ENCODE peak calls at places on chromosomes 11 and 22, in eight cellular contexts. C, Z, R, M, U, W, G and X are unnamed samples.

GRCh38 chr11:113283881-113284280 is 30.5 kb upstream of the TTC12 start:
- DNase-seq in W (no peak), C (no peak), M (no peak), R (no peak), U (no peak), Z (no peak), G (no peak), X (no peak)

GRCh38 chr11:94201004-94201465 is 72.4 kb downstream of the PANX1 start:
- DNase-seq in G (no peak), R (no peak), W (no peak), M (no peak), Z (peak; percentile 58), C (peak; percentile 92), U (no peak), X (no peak)

GRCh38 chr11:123145220-123145619 is 49.8 kb downstream of the CLMP start:
- DNase-seq in M (peak; percentile 94), U (no peak), G (peak; percentile 66), W (no peak), R (no peak), Z (peak; percentile 92), C (peak; percentile 98), X (no peak)

GRCh38 chr11:57938351-57938750 is 85.3 kb upstream of the OR9Q1 start:
- DNase-seq in C (no peak), W (no peak), G (no peak), R (no peak), U (no peak), Z (no peak), M (no peak), X (no peak)

GRCh38 chr22:33438273-33438672 is 380.1 kb upstream of the SYN3 start:
- DNase-seq in W (no peak), U (no peak), R (no peak), C (peak; percentile 90), Z (peak; percentile 72), M (peak; percentile 78), G (no peak), X (no peak)

GRCh38 chr11:94536386-94536785 is 7.3 kb upstream of the FUT4 start:
- DNase-seq in U (no peak), M (no peak), R (no peak), C (no peak), G (no peak), W (no peak), Z (no peak), X (no peak)

GRCh38 chr11:130163346-130164220 is 4.0 kb downstream of the ST14 start:
- DNase-seq in G (no peak), U (peak; percentile 70), W (no peak), C (no peak), R (no peak), Z (no peak), M (no peak), X (no peak)

GRCh38 chr11:118198370-118198769 is 21.9 kb upstream of the SCN2B start:
- DNase-seq in R (peak; percentile 87), M (peak; percentile 64), C (peak; percentile 54), W (peak; percentile 81), G (peak; percentile 77), U (peak; percentile 87), Z (peak; percentile 51), X (peak; percentile 93)

GRCh38 chr22:49825944-49826602 is 1.6 kb downstream of the BRD1 start:
- DNase-seq in W (no peak), M (peak; percentile 22), Z (peak; percentile 64), G (no peak), R (no peak), U (peak; percentile 30), C (peak; percentile 70), X (peak; percentile 90)

GRCh38 chr11:63870351-63871197 is 31.7 kb downstream of the MARK2 start:
- DNase-seq in C (peak; percentile 29), R (no peak), U (no peak), Z (no peak), G (no peak), W (peak; percentile 8), M (no peak), X (no peak)

DNA sequence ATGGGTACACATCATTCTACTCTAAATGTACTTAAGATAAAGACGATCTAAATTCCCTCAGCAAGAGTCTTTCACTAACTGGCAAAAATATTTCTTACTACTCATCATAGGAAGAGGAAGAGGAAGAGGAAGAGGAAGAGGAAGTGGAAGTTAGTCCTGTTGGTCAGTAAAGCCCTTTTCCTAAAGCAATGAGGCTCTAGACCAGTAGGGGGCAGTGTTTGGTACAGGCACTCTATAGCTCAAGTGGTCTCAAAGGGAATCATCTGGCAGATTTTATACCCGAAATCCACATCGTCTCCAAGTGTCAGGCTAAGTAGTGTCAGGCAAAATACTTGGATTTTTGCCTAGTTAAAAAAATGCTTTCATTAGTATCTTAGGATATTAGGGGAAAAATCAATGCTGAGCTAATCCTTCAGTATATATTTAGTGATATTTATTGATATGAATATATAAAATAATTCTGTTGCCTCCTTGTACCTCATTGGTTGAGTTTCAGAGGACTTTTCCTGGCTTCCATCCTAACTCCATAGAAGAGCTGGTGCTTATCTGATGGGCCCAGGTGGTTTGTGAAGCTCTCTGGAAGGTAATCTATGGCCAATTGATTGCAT is 7.7 kb downstream of the BLID start:
- DNase-seq in M (peak; percentile 73), R (peak; percentile 81), C (peak; percentile 83), U (peak; percentile 46), G (no peak), W (peak; percentile 54), Z (peak; percentile 51), X (peak; percentile 33)
- TF ChIP-seq CTCF in M (peak; percentile 77), R (peak; percentile 90), C (peak; percentile 95), U (peak; percentile 87), G (peak; percentile 85), W (peak; percentile 65), Z (peak; percentile 73), X (peak; percentile 60)

GRCh38 chr22:30979932-30980331 is 10.9 kb downstream of the TUG1 start:
- DNase-seq in C (peak; percentile 10), R (peak; percentile 31), G (no peak), M (no peak), U (no peak), Z (no peak), W (no peak), X (no peak)
- TF ChIP-seq CTCF in C (no peak), R (no peak), G (no peak), M (no peak), U (no peak), Z (no peak), W (no peak), X (no peak)

GRCh38 chr11:11230802-11231562 is 122.1 kb downstream of the CSNK2A3 start:
- DNase-seq in Z (no peak), C (no peak), W (peak; percentile 58), R (peak; percentile 82), G (peak; percentile 36), U (peak; percentile 61), M (no peak), X (peak; percentile 50)
- TF ChIP-seq CTCF in Z (peak; percentile 52), C (peak; percentile 43), W (peak; percentile 74), R (peak; percentile 85), G (peak; percentile 44), U (peak; percentile 80), M (peak; percentile 14), X (peak; percentile 58)

DNA sequence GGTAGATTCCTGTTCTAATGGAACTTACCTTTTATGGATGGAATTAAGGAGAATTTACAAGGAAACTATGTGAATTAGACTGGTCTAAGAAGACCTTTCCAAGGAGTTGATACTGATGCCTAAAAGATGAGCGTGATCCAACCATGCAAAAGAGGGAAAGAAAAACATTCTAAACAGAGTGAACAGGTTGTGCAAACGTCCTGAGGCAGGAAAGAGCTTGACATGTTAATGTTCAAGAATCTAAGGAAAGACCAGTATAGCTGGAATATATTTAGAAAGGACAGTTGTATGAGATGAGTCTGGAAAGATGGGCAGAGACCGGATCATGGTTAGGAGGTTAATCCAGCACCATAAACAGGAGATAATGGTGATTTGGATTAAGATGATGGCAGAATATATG is 1.3 kb downstream of the DDIAS start:
- DNase-seq in M (no peak), U (no peak), R (no peak), C (no peak), G (no peak), Z (no peak), W (no peak), X (no peak)
- TF ChIP-seq CTCF in M (no peak), U (no peak), R (no peak), C (no peak), G (no peak), Z (no peak), W (no peak), X (no peak)